ENCODE peak calls at places on chromosome 20, in five cellular contexts. E is non-pigmented ciliary epithelial cell; Y is germinal center; Z is stromal cell of bone marrow; F is stimulated activated CD4-positive, alpha-beta T cell treated with anti-CD3 and anti-CD28 coated beads, Interleukin-4, amount 100 ng/mL, for 24 hours. J is an unnamed sample.

GRCh38 chr20:36465109-36466080 is 75.9 kb upstream of the MYL9 start:
- DNase-seq in E (peak), Z (peak), Y (no peak), F (peak), J (no peak)

GRCh38 chr20:22462975-22463914 is 121.1 kb downstream of the FOXA2 start:
- DNase-seq in Z (no peak), Y (no peak), E (no peak), F (no peak), J (no peak)

GRCh38 chr20:63626424-63627128 is at the start of gene GMEB2:
- DNase-seq in F (peak), E (no peak), Z (no peak), Y (peak), J (peak)

GRCh38 chr20:63957004-63957689 is 931 bp upstream of the UCKL1 start:
- DNase-seq in F (peak), Y (peak), Z (no peak), E (no peak), J (peak)

GRCh38 chr20:47704746-47705496 is 80.4 kb downstream of the SULF2 start:
- DNase-seq in Y (no peak), Z (no peak), E (no peak), F (no peak), J (peak)

GRCh38 chr20:60624066-60624465 is 628.0 kb upstream of the CDH4 start:
- DNase-seq in Y (no peak), Z (no peak), E (no peak), F (no peak), J (no peak)

GRCh38 chr20:40265872-40266533 is 423.0 kb downstream of the MAFB start:
- DNase-seq in Y (no peak), E (no peak), Z (peak), F (no peak), J (peak)

GRCh38 chr20:63497946-63498935 is 642 bp downstream of the EEF1A2 start:
- DNase-seq in F (no peak), Y (no peak), Z (no peak), E (no peak), J (peak)

GRCh38 chr20:51563141-51563596 is 20.6 kb upstream of the NFATC2 start:
- DNase-seq in E (no peak), F (no peak), Z (no peak), Y (no peak), J (no peak)

GRCh38 chr20:16215056-16215455 is 358.2 kb downstream of the KIF16B start:
- DNase-seq in E (no peak), Y (no peak), F (no peak), Z (no peak), J (no peak)

GRCh38 chr20:46642265-46642942 is 8.9 kb downstream of the SLC13A3 start:
- DNase-seq in Z (no peak), F (no peak), E (no peak), Y (no peak), J (no peak)

GRCh38 chr20:41358717-41359116 is 7.9 kb downstream of the EMILIN3 start:
- DNase-seq in Y (no peak), Z (no peak), E (no peak), F (no peak), J (no peak)

GRCh38 chr20:46551508-46552280 is 1.2 kb upstream of the OCSTAMP start:
- DNase-seq in Z (no peak), Y (no peak), F (no peak), E (no peak), J (no peak)

J was measured in dermis microvascular lymphatic vessel endothelial cell.